ENCODE peak calls at places on chromosomes 1 and 21, in ten cellular contexts. L is SJCRH30; D is thoracic aorta; N is tibial nerve; J is transverse colon; K is body of pancreas; C is CD8-positive, alpha-beta memory T cell; H is tibial artery; Z is stomach; F is psoas muscle. U is an unnamed sample.

GRCh38 chr21:42543106-42543847 is 29.6 kb downstream of the SLC37A1 start:
- DNase-seq in C (no peak), L (no peak), F (no peak), K (no peak), H (no peak), D (no peak), J (no peak), Z (no peak), N (no peak), U (no peak)

GRCh38 chr1:47805826-47806450 is 191.2 kb downstream of the TRABD2B start:
- DNase-seq in N (no peak), C (no peak), D (no peak), L (peak; percentile 93), H (no peak), Z (no peak), J (no peak), K (no peak), F (no peak), U (no peak)

GRCh38 chr21:31184462-31184861 is 146.2 kb upstream of the KRTAP19-8 start:
- DNase-seq in Z (no peak), L (no peak), N (no peak), J (no peak), C (peak; percentile 47), F (no peak), D (no peak), H (no peak), K (no peak), U (no peak)

GRCh38 chr1:115429884-115430283 is 91.8 kb upstream of the NGF start:
- DNase-seq in N (no peak), K (no peak), C (no peak), F (no peak), L (no peak), Z (no peak), D (no peak), H (no peak), J (no peak), U (no peak)

GRCh38 chr1:87705233-87705632 is 376.6 kb downstream of the LMO4 start:
- DNase-seq in H (no peak), N (no peak), Z (no peak), K (no peak), D (no peak), J (no peak), L (no peak), F (no peak), C (no peak), U (no peak)

GRCh38 chr1:228059536-228060457 is 22.7 kb upstream of the ARF1 start:
- DNase-seq in K (peak; percentile 99), D (no peak), C (peak; percentile 76), J (peak; percentile 97), L (no peak), F (peak; percentile 65), Z (peak; percentile 100), H (no peak), N (no peak), U (peak; percentile 26)

GRCh38 chr1:93463960-93464359 is 16.0 kb downstream of the FNBP1L start:
- DNase-seq in J (no peak), C (no peak), F (no peak), Z (no peak), N (no peak), H (no peak), K (no peak), L (no peak), D (no peak), U (no peak)

GRCh38 chr21:26115346-26115745 is 55.2 kb downstream of the APP start:
- DNase-seq in D (no peak), N (no peak), H (no peak), F (no peak), L (peak; percentile 59), J (no peak), Z (no peak), C (no peak), K (peak; percentile 13), U (no peak)

GRCh38 chr1:173862769-173863223 is 5.0 kb downstream of the GAS5 start:
- DNase-seq in L (no peak), N (no peak), F (no peak), J (no peak), K (no peak), C (no peak), Z (no peak), H (no peak), D (no peak), U (no peak)

GRCh38 chr1:173866462-173866861 is 1.3 kb downstream of the GAS5 start:
- DNase-seq in L (no peak), D (no peak), N (no peak), C (no peak), K (no peak), Z (no peak), J (no peak), H (no peak), F (no peak), U (no peak)

GRCh38 chr1:173863224-173864151 is 4.3 kb downstream of the GAS5 start:
- DNase-seq in D (no peak), L (no peak), C (no peak), F (no peak), K (no peak), J (no peak), H (no peak), N (no peak), Z (no peak), U (no peak)

GRCh38 chr1:173865468-173866164 is 2.2 kb downstream of the GAS5 start:
- DNase-seq in J (no peak), F (no peak), K (no peak), N (no peak), D (no peak), L (no peak), C (no peak), H (no peak), Z (no peak), U (no peak)

DNA sequence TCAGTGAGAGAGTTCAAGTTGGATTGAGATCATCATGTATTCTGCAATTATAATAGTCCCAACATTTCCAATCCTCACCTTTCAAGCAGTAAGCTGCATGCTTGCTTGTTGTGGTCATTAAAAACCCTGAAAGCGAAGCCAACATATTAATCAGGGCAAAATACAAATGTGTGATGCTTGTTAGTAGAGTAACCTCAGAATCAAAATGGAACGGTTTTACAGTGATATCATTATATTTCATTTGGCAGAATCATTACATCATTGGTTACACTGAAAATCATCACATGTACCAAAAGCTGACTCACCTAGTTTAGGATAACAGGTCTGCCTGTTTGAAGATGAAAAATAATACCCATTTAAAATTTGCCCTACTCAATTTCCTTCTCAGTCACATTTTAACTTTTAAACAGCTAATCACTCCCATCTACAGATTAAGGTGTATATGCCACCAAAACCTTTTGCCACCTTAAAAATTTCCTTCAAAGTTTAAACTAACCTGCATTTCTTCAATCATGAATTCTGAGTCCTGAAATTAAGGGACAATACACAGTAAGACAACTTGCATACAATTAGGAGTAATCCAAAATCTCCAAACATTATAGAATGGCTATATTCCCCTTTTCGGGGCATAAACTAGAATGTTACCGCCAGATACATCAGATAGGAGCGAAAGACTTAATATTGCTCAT is 3.5 kb downstream of the GAS5 start:
- DNase-seq in J (no peak), N (no peak), Z (no peak), D (no peak), K (no peak), C (no peak), F (no peak), L (no peak), H (no peak), U (no peak)
- H3K36me3 ChIP-seq in J (peaks cover 26% of the 10 kb centered on the region), N (peaks cover 70% of the 10 kb centered on the region), Z (peaks cover 76% of the 10 kb centered on the region), D (peaks cover 27% of the 10 kb centered on the region), K (no peaks in the 10 kb centered on the region), C (peaks cover 40% of the 10 kb centered on the region), F (peaks cover 76% of the 10 kb centered on the region), L (peaks cover 62% of the 10 kb centered on the region), H (peaks cover 61% of the 10 kb centered on the region), U (peaks cover 56% of the 10 kb centered on the region)

GRCh38 chr21:46252840-46253239 is 24.3 kb upstream of the LSS start:
- DNase-seq in N (no peak), J (no peak), H (no peak), D (no peak), K (no peak), C (no peak), Z (no peak), F (no peak), L (no peak), U (no peak)

GRCh38 chr21:46253610-46254124 is 25.1 kb upstream of the LSS start:
- DNase-seq in J (no peak), D (no peak), K (no peak), L (no peak), C (peak; percentile 60), Z (no peak), N (no peak), H (no peak), F (no peak), U (no peak)

GRCh38 chr21:46247699-46248460 is 19.3 kb upstream of the LSS start:
- DNase-seq in J (no peak), K (no peak), N (no peak), Z (no peak), C (no peak), H (no peak), L (no peak), F (no peak), D (no peak), U (no peak)

GRCh38 chr21:46248827-46249226 is 20.3 kb upstream of the LSS start:
- DNase-seq in N (no peak), J (no peak), F (no peak), L (no peak), C (no peak), D (no peak), H (no peak), K (no peak), Z (no peak), U (no peak)

DNA sequence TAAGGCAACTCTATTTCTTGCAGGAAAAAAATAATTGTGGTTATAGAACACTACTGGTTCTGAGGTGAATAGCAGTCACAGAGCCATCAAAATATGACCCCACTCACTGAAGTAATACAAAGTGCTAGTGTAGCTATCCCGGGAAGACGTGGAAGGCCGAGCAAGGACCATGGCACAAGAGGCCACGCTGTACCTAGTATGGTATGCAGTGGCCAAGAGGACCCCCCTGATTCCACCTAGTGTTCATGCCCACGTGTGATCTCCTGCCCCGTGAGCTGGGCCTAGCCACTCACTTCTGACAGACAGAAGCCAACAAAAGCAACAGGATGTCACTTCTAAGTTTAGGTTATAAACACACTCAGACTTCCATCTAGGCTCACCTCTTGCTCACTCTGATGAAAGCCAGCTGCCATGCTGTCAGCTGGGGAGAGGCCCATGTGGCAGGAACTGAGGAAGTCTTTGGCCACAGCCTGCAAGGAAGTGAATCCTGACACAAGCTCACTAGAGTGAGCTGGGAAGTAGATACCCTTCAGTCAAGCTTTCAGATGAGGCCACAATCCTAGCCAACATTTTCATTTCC is 21.7 kb upstream of the LSS start:
- DNase-seq in Z (no peak), C (no peak), L (no peak), H (no peak), K (no peak), F (no peak), D (no peak), N (no peak), J (no peak), U (no peak)
- H3K36me3 ChIP-seq in Z (peaks cover 100% of the 10 kb centered on the region), C (peaks cover 64% of the 10 kb centered on the region), L (peaks cover 73% of the 10 kb centered on the region), H (peaks cover 92% of the 10 kb centered on the region), K (peaks cover 4% of the 10 kb centered on the region), F (peaks cover 100% of the 10 kb centered on the region), D (peaks cover 69% of the 10 kb centered on the region), N (peaks cover 100% of the 10 kb centered on the region), J (peaks cover 53% of the 10 kb centered on the region), U (peaks cover 96% of the 10 kb centered on the region)

DNA sequence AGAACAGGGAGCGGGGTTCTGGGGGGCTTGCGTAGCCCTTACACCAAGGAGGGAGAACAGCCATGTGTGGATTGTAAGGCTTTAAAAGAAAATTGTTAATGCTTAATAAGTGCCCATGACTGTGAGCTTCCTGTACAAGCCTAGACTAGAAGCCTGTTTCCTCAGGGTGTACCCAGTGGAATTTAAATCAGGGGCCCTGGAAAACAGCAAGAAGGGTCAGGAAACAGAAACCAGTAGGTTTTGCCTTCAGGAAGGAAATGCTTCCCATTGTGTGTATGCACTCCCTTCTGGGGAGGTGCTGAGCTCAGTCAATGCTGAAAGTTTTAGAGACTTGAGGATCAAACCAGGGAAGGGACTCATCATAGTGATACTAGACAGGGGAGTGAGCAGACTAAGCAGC is 12.7 kb downstream of the UTP11 start:
- DNase-seq in N (no peak), K (no peak), D (no peak), J (no peak), C (no peak), L (no peak), H (no peak), F (peak; percentile 27), Z (no peak), U (no peak)
- H3K36me3 ChIP-seq in N (peaks cover 66% of the 10 kb centered on the region), K (peaks cover under 1% of the 10 kb centered on the region), D (peaks cover 50% of the 10 kb centered on the region), J (peaks cover 39% of the 10 kb centered on the region), C (peaks cover 35% of the 10 kb centered on the region), L (peaks cover 49% of the 10 kb centered on the region), H (peaks cover 69% of the 10 kb centered on the region), F (peaks cover 72% of the 10 kb centered on the region), Z (peaks cover 66% of the 10 kb centered on the region), U (peaks cover 57% of the 10 kb centered on the region)

GRCh38 chr1:209835782-209836298 is 8.1 kb downstream of the UTP25 start:
- DNase-seq in N (no peak), K (no peak), D (no peak), H (no peak), L (no peak), J (no peak), C (no peak), F (no peak), Z (no peak), U (peak; percentile 55)

GRCh38 chr1:209829716-209830115 is 1.9 kb downstream of the UTP25 start:
- DNase-seq in D (no peak), N (no peak), K (no peak), J (no peak), F (no peak), L (no peak), Z (no peak), H (no peak), C (no peak), U (no peak)

GRCh38 chr1:209827384-209828261 is at the start of gene UTP25:
- DNase-seq in Z (peak; percentile 95), H (peak; percentile 90), D (peak; percentile 81), N (peak; percentile 97), C (peak; percentile 94), K (peak; percentile 97), L (peak; percentile 99), F (peak; percentile 95), J (peak; percentile 95), U (peak; percentile 97)

GRCh38 chr1:209830722-209831121 is 3.0 kb downstream of the UTP25 start:
- DNase-seq in H (no peak), C (no peak), J (no peak), F (no peak), N (no peak), L (no peak), K (no peak), D (no peak), Z (no peak), U (no peak)

DNA sequence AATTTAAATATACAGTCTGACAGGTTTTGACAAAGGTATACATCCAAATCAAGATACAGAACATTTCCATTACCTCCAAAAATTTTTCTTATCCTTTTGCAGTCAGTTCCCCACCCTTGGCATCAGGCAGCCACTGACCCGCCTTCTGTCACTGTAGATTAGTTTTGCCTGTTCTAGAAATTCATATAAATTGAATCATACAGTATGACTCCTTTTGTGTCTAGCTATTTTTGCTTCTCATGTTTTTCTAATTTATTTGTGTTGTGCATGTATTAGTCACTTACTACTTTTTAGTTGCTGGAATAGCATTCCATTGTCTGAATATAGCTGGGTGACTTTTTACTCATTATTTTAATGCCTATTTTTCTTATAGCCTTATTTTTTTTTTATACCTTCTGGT is 3.8 kb downstream of the UTP25 start:
- DNase-seq in J (no peak), K (no peak), H (no peak), N (no peak), L (no peak), Z (no peak), C (no peak), F (no peak), D (no peak), U (peak; percentile 73)
- H3K36me3 ChIP-seq in J (peaks cover 49% of the 10 kb centered on the region), K (peaks cover 17% of the 10 kb centered on the region), H (peaks cover 45% of the 10 kb centered on the region), N (peaks cover 63% of the 10 kb centered on the region), L (peaks cover 53% of the 10 kb centered on the region), Z (peaks cover 59% of the 10 kb centered on the region), C (peaks cover 44% of the 10 kb centered on the region), F (peaks cover 61% of the 10 kb centered on the region), D (peaks cover 32% of the 10 kb centered on the region), U (peaks cover 53% of the 10 kb centered on the region)